ENCODE peak calls at places on chromosomes 7 and 10, in ten cellular contexts. V is H54; L is fibroblast of the conjunctiva; B is GM20000; F is GM12865; H is cardiac fibroblast; Y is T-helper 1 cell; I is heart left ventricle; J is activated T-cell treated with anti-CD3 and anti-CD28 coated beads, Interleukin-2, amount 50 U/mL, for 24 hours; M is IMR-90. U is an unnamed sample.

GRCh38 chr7:128894101-128894440 is 16.4 kb downstream of the KCP start:
- DNase-seq in V (no peak), L (no peak), B (no peak), F (no peak), H (no peak), Y (no peak), I (no peak), J (no peak), M (no peak), U (no peak)

GRCh38 chr10:12608761-12609160 is 259.4 kb downstream of the CAMK1D start:
- DNase-seq in V (no peak), L (no peak), B (no peak), F (no peak), H (no peak), Y (no peak), I (no peak), J (no peak), M (no peak), U (no peak)

GRCh38 chr10:67666416-67667043 is 29.5 kb downstream of the CTNNA3 start:
- DNase-seq in V (no peak), L (peak; percentile 27), B (peak; percentile 15), F (peak; percentile 20), H (peak; percentile 48), Y (no peak), I (no peak), J (no peak), M (peak; percentile 30), U (peak; percentile 5)

GRCh38 chr7:98970805-98971204 is 92.5 kb downstream of the TRRAP start:
- DNase-seq in V (no peak), L (no peak), B (no peak), F (no peak), H (no peak), Y (no peak), I (no peak), J (no peak), M (no peak), U (no peak)

GRCh38 chr10:37534166-37534565 is 323.2 kb downstream of the ZNF248 start:
- DNase-seq in V (no peak), L (no peak), B (no peak), F (no peak), H (no peak), Y (no peak), I (no peak), J (no peak), M (no peak), U (no peak)

GRCh38 chr10:35058134-35058533 is 32.0 kb downstream of the CUL2 start:
- DNase-seq in V (peak; percentile 69), L (peak; percentile 8), B (peak; percentile 26), F (peak; percentile 16), H (peak; percentile 90), Y (no peak), I (no peak), J (no peak), M (peak; percentile 94), U (no peak)

GRCh38 chr10:46547881-46548780 is 8.3 kb downstream of the GPRIN2 start:
- DNase-seq in V (peak; percentile 66), L (no peak), B (no peak), F (no peak), H (no peak), Y (no peak), I (peak; percentile 6), J (no peak), M (peak; percentile 51), U (peak; percentile 51)

GRCh38 chr7:115087437-115087836 is 165.5 kb downstream of the MDFIC start:
- DNase-seq in V (no peak), L (peak; percentile 72), B (no peak), F (no peak), H (peak; percentile 94), Y (no peak), I (peak; percentile 32), J (no peak), M (peak; percentile 92), U (no peak)

GRCh38 chr10:102208311-102209035 is 17.6 kb upstream of the ELOVL3 start:
- DNase-seq in V (no peak), L (no peak), B (no peak), F (no peak), H (peak; percentile 73), Y (no peak), I (no peak), J (no peak), M (peak; percentile 52), U (no peak)

GRCh38 chr7:80385512-80385911 is 126.4 kb downstream of the GNAT3 start:
- DNase-seq in V (no peak), L (peak; percentile 26), B (no peak), F (no peak), H (peak; percentile 58), Y (no peak), I (no peak), J (no peak), M (no peak), U (no peak)

GRCh38 chr10:78802866-78803265 is 265.9 kb upstream of the ZMIZ1 start:
- DNase-seq in V (no peak), L (peak; percentile 74), B (no peak), F (no peak), H (peak; percentile 73), Y (no peak), I (peak; percentile 63), J (no peak), M (peak; percentile 79), U (peak; percentile 55)

GRCh38 chr7:95340491-95340890 is 16.2 kb upstream of the PON1 start:
- DNase-seq in V (no peak), L (no peak), B (no peak), F (no peak), H (no peak), Y (no peak), I (no peak), J (no peak), M (no peak), U (no peak)

GRCh38 chr10:48451969-48452878 is 145.7 kb downstream of the MAPK8 start:
- DNase-seq in V (no peak), L (no peak), B (peak; percentile 25), F (no peak), H (no peak), Y (no peak), I (no peak), J (peak; percentile 20), M (no peak), U (peak; percentile 38)

GRCh38 chr10:1517684-1518083 is 219.6 kb downstream of the ADARB2 start:
- DNase-seq in V (no peak), L (no peak), B (no peak), F (no peak), H (no peak), Y (no peak), I (no peak), J (no peak), M (no peak), U (peak; percentile 17)

GRCh38 chr10:71750124-71750841 is 23.0 kb downstream of the VSIR start:
- DNase-seq in V (no peak), L (no peak), B (no peak), F (no peak), H (no peak), Y (no peak), I (no peak), J (no peak), M (no peak), U (peak; percentile 36)

GRCh38 chr10:132443605-132443997 is 46.6 kb downstream of the PWWP2B start:
- DNase-seq in V (no peak), L (no peak), B (peak; percentile 69), F (no peak), H (peak; percentile 34), Y (peak; percentile 48), I (no peak), J (peak; percentile 80), M (peak; percentile 46), U (no peak)

GRCh38 chr7:7136423-7136822 is 45.9 kb upstream of the C1GALT1 start:
- DNase-seq in V (no peak), L (no peak), B (no peak), F (peak; percentile 45), H (peak; percentile 49), Y (no peak), I (no peak), J (no peak), M (no peak), U (no peak)

GRCh38 chr7:69849268-69849667 is 251.0 kb downstream of the AUTS2 start:
- DNase-seq in V (no peak), L (no peak), B (no peak), F (no peak), H (no peak), Y (no peak), I (no peak), J (no peak), M (no peak), U (no peak)

GRCh38 chr10:78623577-78624215 is 445.1 kb upstream of the ZMIZ1 start:
- DNase-seq in V (peak; percentile 69), L (peak; percentile 2), B (no peak), F (no peak), H (peak; percentile 54), Y (no peak), I (no peak), J (no peak), M (peak; percentile 90), U (no peak)

GRCh38 chr10:128325788-128326187 is 199.6 kb upstream of the MKI67 start:
- DNase-seq in V (no peak), L (no peak), B (no peak), F (no peak), H (no peak), Y (no peak), I (no peak), J (no peak), M (no peak), U (no peak)